ENCODE peak calls at places on chromosomes 6 and 20, in eight cellular contexts. N, T, W, R, B, D, V and J are unnamed samples.

GRCh38 chr20:44722990-44723389 is 7.8 kb downstream of the CCN5 start:
- DNase-seq in N (no peak), T (no peak), W (no peak), R (no peak), B (no peak), D (no peak), V (no peak), J (no peak)

GRCh38 chr6:37051138-37052026 is 45.9 kb downstream of the FGD2 start:
- DNase-seq in N (peak), T (no peak), W (peak), R (no peak), B (peak), D (peak), V (peak), J (peak)

GRCh38 chr6:110415297-110415916 is at the start of gene DDO:
- DNase-seq in N (peak), T (peak), W (peak), R (no peak), B (peak), D (peak), V (peak), J (peak)

GRCh38 chr6:31784270-31784925 is 7.3 kb upstream of the VWA7 start:
- DNase-seq in N (no peak), T (no peak), W (no peak), R (no peak), B (no peak), D (no peak), V (no peak), J (no peak)

GRCh38 chr6:104855507-104855906 is 4.2 kb downstream of the HACE1 start:
- DNase-seq in N (no peak), T (peak), W (no peak), R (peak), B (peak), D (peak), V (peak), J (peak)

GRCh38 chr20:23042270-23042669 is 7.2 kb downstream of the SSTR4 start:
- DNase-seq in N (no peak), T (no peak), W (no peak), R (no peak), B (no peak), D (no peak), V (no peak), J (no peak)

GRCh38 chr6:34390531-34391013 is 1.9 kb downstream of the NUDT3 start:
- DNase-seq in N (no peak), T (no peak), W (no peak), R (no peak), B (no peak), D (no peak), V (no peak), J (no peak)

GRCh38 chr20:36836591-36837329 is 39.2 kb upstream of the TLDC2 start:
- DNase-seq in N (no peak), T (no peak), W (no peak), R (no peak), B (peak), D (peak), V (peak), J (peak)

GRCh38 chr6:35258858-35259193 is 709 bp upstream of the ZNF76 start:
- DNase-seq in N (no peak), T (no peak), W (no peak), R (no peak), B (peak), D (peak), V (peak), J (no peak)

GRCh38 chr6:165697171-165697570 is 34.1 kb upstream of the PDE10A start:
- DNase-seq in N (no peak), T (no peak), W (no peak), R (no peak), B (peak), D (no peak), V (no peak), J (peak)

GRCh38 chr6:55664581-55665223 is 85.7 kb upstream of the HMGCLL1 start:
- DNase-seq in N (no peak), T (no peak), W (no peak), R (no peak), B (no peak), D (peak), V (peak), J (peak)

GRCh38 chr6:169243661-169244060 is 10.0 kb downstream of the THBS2 start:
- DNase-seq in N (no peak), T (no peak), W (no peak), R (no peak), B (no peak), D (no peak), V (no peak), J (no peak)

GRCh38 chr6:42199106-42199981 is 4.6 kb upstream of the GUCA1B start:
- DNase-seq in N (no peak), T (no peak), W (no peak), R (no peak), B (peak), D (peak), V (peak), J (peak)

GRCh38 chr6:163349001-163349680 is 65.4 kb upstream of the QKI start:
- DNase-seq in N (no peak), T (no peak), W (no peak), R (no peak), B (no peak), D (no peak), V (no peak), J (peak)

GRCh38 chr6:43718387-43719105 is 31.0 kb upstream of the MRPS18A start:
- DNase-seq in N (no peak), T (no peak), W (no peak), R (no peak), B (no peak), D (no peak), V (no peak), J (no peak)

GRCh38 chr6:74362391-74362790 is 666.4 kb downstream of the CD109 start:
- DNase-seq in N (no peak), T (no peak), W (no peak), R (no peak), B (no peak), D (no peak), V (peak), J (no peak)

GRCh38 chr6:74356385-74356784 is 660.4 kb downstream of the CD109 start:
- DNase-seq in N (no peak), T (no peak), W (no peak), R (no peak), B (peak), D (peak), V (peak), J (no peak)

GRCh38 chr6:74357329-74357728 is 661.3 kb downstream of the CD109 start:
- DNase-seq in N (no peak), T (no peak), W (no peak), R (peak), B (peak), D (peak), V (peak), J (peak)
- H3K4me3 ChIP-seq in N (no peak), T (no peak), W (no peak), R (no peak), B (no peak), D (no peak), V (no peak), J (no peak)

GRCh38 chr6:54621285-54621684 is 225.3 kb upstream of the FAM83B start:
- DNase-seq in N (no peak), T (no peak), W (no peak), R (no peak), B (peak), D (no peak), V (no peak), J (peak)
- TF ChIP-seq CTCF in N (peak), T (no peak), W (no peak), R (peak), B (peak), D (peak), V (no peak), J (peak)

GRCh38 chr6:108113557-108114519 is 39.3 kb upstream of the OSTM1 start:
- DNase-seq in N (peak), T (no peak), W (peak), R (peak), B (peak), D (peak), V (peak), J (peak)

GRCh38 chr6:108116424-108116780 is 41.9 kb upstream of the OSTM1 start:
- DNase-seq in N (no peak), T (no peak), W (no peak), R (no peak), B (no peak), D (no peak), V (no peak), J (no peak)

GRCh38 chr6:108116781-108117426 is 42.4 kb upstream of the OSTM1 start:
- DNase-seq in N (peak), T (no peak), W (no peak), R (no peak), B (no peak), D (no peak), V (no peak), J (no peak)

GRCh38 chr6:108114861-108115597 is 40.5 kb upstream of the OSTM1 start:
- DNase-seq in N (peak), T (peak), W (peak), R (no peak), B (peak), D (peak), V (peak), J (peak)

DNA sequence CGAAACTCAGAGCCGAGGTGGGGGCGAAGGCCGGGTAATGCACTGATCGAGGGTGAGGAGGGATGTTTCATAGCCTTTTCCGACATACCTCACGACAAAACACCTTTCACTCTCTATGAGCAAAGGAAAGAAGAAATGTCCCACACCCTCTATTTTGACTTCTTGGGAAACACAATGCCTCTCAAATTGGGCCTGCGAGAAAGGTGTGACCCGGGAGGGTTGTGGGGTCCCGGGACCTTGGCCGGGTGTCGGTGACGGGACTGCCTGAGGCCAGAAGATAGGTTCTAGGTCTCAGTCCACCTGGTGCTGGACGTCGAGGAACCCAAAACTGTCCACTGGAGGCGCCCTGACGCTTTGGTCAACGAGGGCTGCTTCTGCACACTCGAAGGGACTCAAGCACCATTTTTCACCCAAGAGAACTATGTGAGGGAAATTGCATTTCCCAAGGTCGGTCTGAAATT is 41.1 kb upstream of the OSTM1 start:
- DNase-seq in N (peak), T (no peak), W (peak), R (no peak), B (peak), D (peak), V (peak), J (peak)
- H3K4me3 ChIP-seq in N (no peak), T (peak), W (no peak), R (no peak), B (peak), D (no peak), V (no peak), J (no peak)

GRCh38 chr20:63934271-63935068 is 21.7 kb downstream of the UCKL1 start:
- DNase-seq in N (peak), T (no peak), W (no peak), R (no peak), B (no peak), D (no peak), V (no peak), J (no peak)
- TF ChIP-seq CTCF in N (peak), T (peak), W (no peak), R (peak), B (peak), D (peak), V (peak), J (peak)